ENCODE peak calls at places on chromosomes 7 and 10, in eight cellular contexts. O is Panc1, A is ovary, S is heart right ventricle, X is adrenal gland, H is psoas muscle, D is cardiac muscle cell, K is HCT116. Q is an unnamed sample.
A peak's percentile ranks its signal among the peaks of the same experiment; 100 is the strongest.

GRCh38 chr7:94067506-94067905 is 63.4 kb upstream of the BET1 start:
- DNase-seq in O (no peak), A (no peak), S (no peak), X (no peak), H (no peak), D (no peak), K (no peak), Q (no peak)

GRCh38 chr10:125284875-125285597 is 124.7 kb upstream of the CTBP2 start:
- DNase-seq in O (no peak), A (no peak), S (no peak), X (no peak), H (no peak), D (no peak), K (peak; percentile 58), Q (peak; percentile 37)

GRCh38 chr10:132616170-132616994 is 78.8 kb downstream of the INPP5A start:
- DNase-seq in O (no peak), A (no peak), S (no peak), X (no peak), H (no peak), D (no peak), K (no peak), Q (no peak)

GRCh38 chr7:150983893-150984368 is 5.8 kb upstream of the KCNH2 start:
- DNase-seq in O (no peak), A (no peak), S (no peak), X (no peak), H (no peak), D (peak; percentile 41), K (no peak), Q (peak; percentile 21)

GRCh38 chr10:78028438-78029293 is 649 bp downstream of the POLR3A start:
- DNase-seq in O (no peak), A (no peak), S (no peak), X (peak; percentile 59), H (no peak), D (peak; percentile 50), K (no peak), Q (no peak)

GRCh38 chr7:27148031-27148775 is 629 bp upstream of the HOXA6 start:
- DNase-seq in O (no peak), A (no peak), S (no peak), X (peak; percentile 63), H (peak; percentile 82), D (no peak), K (no peak), Q (peak; percentile 70)

GRCh38 chr10:113705344-113705878 is 25.7 kb downstream of the CASP7 start:
- DNase-seq in O (no peak), A (no peak), S (no peak), X (no peak), H (no peak), D (no peak), K (no peak), Q (no peak)

GRCh38 chr10:22491931-22492615 is 146.8 kb downstream of the SPAG6 start:
- DNase-seq in O (no peak), A (no peak), S (no peak), X (no peak), H (no peak), D (no peak), K (no peak), Q (no peak)

GRCh38 chr10:6300784-6301180 is 98.0 kb downstream of the PFKFB3 start:
- DNase-seq in O (no peak), A (no peak), S (no peak), X (no peak), H (no peak), D (no peak), K (no peak), Q (no peak)

GRCh38 chr10:49254556-49255318 is 44.2 kb upstream of the C10orf71 start:
- DNase-seq in O (no peak), A (no peak), S (no peak), X (no peak), H (no peak), D (no peak), K (no peak), Q (no peak)

GRCh38 chr10:71260622-71261325 is 48.4 kb downstream of the UNC5B start:
- DNase-seq in O (no peak), A (peak; percentile 82), S (peak; percentile 62), X (no peak), H (peak; percentile 71), D (peak; percentile 95), K (peak; percentile 47), Q (no peak)

GRCh38 chr7:125316451-125316850 is 386.8 kb upstream of the POT1 start:
- DNase-seq in O (peak; percentile 54), A (no peak), S (no peak), X (no peak), H (no peak), D (peak; percentile 0), K (peak; percentile 39), Q (peak; percentile 34)

GRCh38 chr10:2351566-2351965 is 614.2 kb upstream of the ADARB2 start:
- DNase-seq in O (no peak), A (no peak), S (no peak), X (no peak), H (no peak), D (no peak), K (no peak), Q (no peak)

GRCh38 chr10:126474031-126474430 is 85.8 kb upstream of the ADAM12 start:
- DNase-seq in O (no peak), A (no peak), S (no peak), X (no peak), H (no peak), D (no peak), K (no peak), Q (no peak)

GRCh38 chr10:49108656-49109055 is 6.7 kb downstream of the VSTM4 start:
- DNase-seq in O (no peak), A (no peak), S (no peak), X (no peak), H (no peak), D (no peak), K (no peak), Q (no peak)

GRCh38 chr7:19674266-19674960 is 34.4 kb downstream of the POLR1F start:
- DNase-seq in O (no peak), A (no peak), S (no peak), X (no peak), H (no peak), D (peak; percentile 19), K (no peak), Q (peak; percentile 75)

GRCh38 chr7:132049462-132050304 is 493.3 kb upstream of the PODXL start:
- DNase-seq in O (peak; percentile 46), A (no peak), S (no peak), X (peak; percentile 45), H (no peak), D (peak; percentile 38), K (peak; percentile 16), Q (no peak)

GRCh38 chr7:20441346-20441745 is 110.6 kb downstream of the ITGB8 start:
- DNase-seq in O (no peak), A (no peak), S (no peak), X (no peak), H (no peak), D (no peak), K (no peak), Q (no peak)

GRCh38 chr10:73768881-73769280 is 13.0 kb upstream of the CHCHD1 start:
- DNase-seq in O (no peak), A (no peak), S (no peak), X (no peak), H (no peak), D (no peak), K (no peak), Q (no peak)

DNA sequence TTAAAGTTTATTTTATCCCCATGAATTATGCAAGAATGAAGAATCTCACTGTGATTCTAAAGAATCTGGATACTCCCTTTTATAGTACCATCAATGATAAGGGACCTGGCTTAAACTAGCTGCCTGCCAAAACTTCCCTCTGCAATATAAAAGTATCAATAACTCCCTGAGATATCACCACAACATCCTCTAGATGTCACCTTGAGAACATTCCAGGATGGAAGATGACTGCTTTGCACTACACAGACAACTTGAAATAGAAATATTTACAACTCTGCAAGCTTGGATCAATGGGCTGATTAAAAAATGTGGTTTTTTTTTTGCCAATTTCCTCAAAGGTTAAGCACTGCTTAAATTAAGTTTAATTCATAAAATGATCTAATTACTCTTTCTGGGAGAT is 142.0 kb downstream of the SLC25A13 start:
- DNase-seq in O (no peak), A (no peak), S (no peak), X (no peak), H (no peak), D (peak; percentile 14), K (no peak), Q (no peak)
- H3K27ac ChIP-seq in O (no peak overlapping the region), A (no peak overlapping the region), S (no peak overlapping the region), X (no peak overlapping the region), H (no peak overlapping the region), D (no peak overlapping the region), K (no peak overlapping the region), Q (no peak overlapping the region)

GRCh38 chr7:100160067-100160466 is 1.5 kb upstream of the TRAPPC14 start:
- DNase-seq in O (no peak), A (no peak), S (no peak), X (no peak), H (no peak), D (no peak), K (no peak), Q (no peak)
- H3K4me1 ChIP-seq in O (peaks cover 23% of the 10 kb centered on the region), A (peaks cover 3% of the 10 kb centered on the region), S (peaks cover 22% of the 10 kb centered on the region), X (peaks cover 3% of the 10 kb centered on the region), H (peaks cover 12% of the 10 kb centered on the region), D (peaks cover 6% of the 10 kb centered on the region), K (peaks cover 29% of the 10 kb centered on the region), Q (peaks cover 18% of the 10 kb centered on the region)

GRCh38 chr10:11870461-11870780 is 47.3 kb downstream of the PROSER2 start:
- DNase-seq in O (no peak), A (no peak), S (no peak), X (no peak), H (peak; percentile 27), D (no peak), K (no peak), Q (peak; percentile 14)
- H3K27ac ChIP-seq in O (no peak overlapping the region), A (no peak overlapping the region), S (no peak overlapping the region), X (no peak overlapping the region), H (peak overlapping the region; percentile 46), D (peak overlapping the region; percentile 93), K (no peak overlapping the region), Q (peak overlapping the region; percentile 58)

GRCh38 chr7:55099086-55099831 is 80.4 kb downstream of the EGFR start:
- DNase-seq in O (no peak), A (peak; percentile 44), S (peak; percentile 46), X (peak; percentile 37), H (peak; percentile 79), D (peak; percentile 68), K (no peak), Q (no peak)

GRCh38 chr7:55104123-55104522 is 85.3 kb downstream of the EGFR start:
- DNase-seq in O (no peak), A (no peak), S (no peak), X (no peak), H (no peak), D (no peak), K (no peak), Q (no peak)

GRCh38 chr7:55101359-55101758 is 82.5 kb downstream of the EGFR start:
- DNase-seq in O (no peak), A (no peak), S (no peak), X (no peak), H (no peak), D (no peak), K (no peak), Q (no peak)

GRCh38 chr7:55100172-55100961 is 81.5 kb downstream of the EGFR start:
- DNase-seq in O (no peak), A (peak; percentile 55), S (peak; percentile 83), X (peak; percentile 59), H (peak; percentile 93), D (no peak), K (no peak), Q (no peak)

GRCh38 chr7:55100962-55101327 is 82.1 kb downstream of the EGFR start:
- DNase-seq in O (no peak), A (no peak), S (peak; percentile 42), X (no peak), H (peak; percentile 67), D (no peak), K (no peak), Q (no peak)
- H3K4me1 ChIP-seq in O (peaks cover 70% of the 10 kb centered on the region), A (peaks cover 26% of the 10 kb centered on the region), S (peaks cover 72% of the 10 kb centered on the region), X (peaks cover 21% of the 10 kb centered on the region), H (peaks cover 55% of the 10 kb centered on the region), D (peaks cover 12% of the 10 kb centered on the region), K (peaks cover 17% of the 10 kb centered on the region), Q (peaks cover 71% of the 10 kb centered on the region)

GRCh38 chr7:76294344-76295024 is 8.0 kb upstream of the HSPB1 start:
- DNase-seq in O (no peak), A (peak; percentile 96), S (peak; percentile 97), X (peak; percentile 99), H (peak; percentile 99), D (peak; percentile 98), K (peak; percentile 83), Q (peak; percentile 92)
- H3K27ac ChIP-seq in O (peak overlapping the region; percentile 91), A (peak overlapping the region; percentile 88), S (peak overlapping the region; percentile 84), X (peak overlapping the region; percentile 85), H (peak overlapping the region; percentile 98), D (peak overlapping the region; percentile 63), K (peak overlapping the region; percentile 99), Q (peak overlapping the region; percentile 97)